ENCODE peak calls at places on chromosome 2, in nine cellular contexts. One of them, this sample, is unnamed.

GRCh38 chr2:105812180-105813044 is 67.7 kb downstream of the NCK2 start:
- DNase-seq in sigmoid colon: no peak
- DNase-seq in neural progenitor cell: peak; percentile 43
- DNase-seq in heart right ventricle: peak; percentile 40
- DNase-seq in AG09309: no peak
- DNase-seq in AG04449: no peak
- DNase-seq in transverse colon: no peak
- DNase-seq in fibroblast of pulmonary artery: peak; percentile 44
- DNase-seq in fibroblast of the aortic adventitia: peak; percentile 93
- DNase-seq in this sample: no peak

GRCh38 chr2:126720647-126721046 is 64.7 kb downstream of the GYPC start:
- DNase-seq in fibroblast of pulmonary artery: no peak
- DNase-seq in heart right ventricle: no peak
- DNase-seq in AG09309: no peak
- DNase-seq in sigmoid colon: no peak
- DNase-seq in fibroblast of the aortic adventitia: no peak
- DNase-seq in neural progenitor cell: no peak
- DNase-seq in transverse colon: no peak
- DNase-seq in AG04449: no peak
- DNase-seq in this sample: no peak

GRCh38 chr2:95299961-95300360 is 2.8 kb downstream of the KCNIP3 start:
- DNase-seq in transverse colon: no peak
- DNase-seq in AG09309: no peak
- DNase-seq in fibroblast of pulmonary artery: no peak
- DNase-seq in sigmoid colon: no peak
- DNase-seq in fibroblast of the aortic adventitia: no peak
- DNase-seq in neural progenitor cell: no peak
- DNase-seq in AG04449: no peak
- DNase-seq in heart right ventricle: no peak
- DNase-seq in this sample: no peak

GRCh38 chr2:14991723-14992122 is 359.2 kb downstream of the LRATD1 start:
- DNase-seq in AG09309: no peak
- DNase-seq in heart right ventricle: no peak
- DNase-seq in AG04449: no peak
- DNase-seq in transverse colon: no peak
- DNase-seq in sigmoid colon: no peak
- DNase-seq in fibroblast of the aortic adventitia: no peak
- DNase-seq in fibroblast of pulmonary artery: no peak
- DNase-seq in neural progenitor cell: no peak
- DNase-seq in this sample: no peak

GRCh38 chr2:38122344-38122743 is 46.4 kb upstream of the CYP1B1 start:
- DNase-seq in AG09309: no peak
- DNase-seq in neural progenitor cell: no peak
- DNase-seq in sigmoid colon: no peak
- DNase-seq in fibroblast of pulmonary artery: no peak
- DNase-seq in transverse colon: no peak
- DNase-seq in AG04449: no peak
- DNase-seq in fibroblast of the aortic adventitia: peak; percentile 80
- DNase-seq in heart right ventricle: peak; percentile 30
- DNase-seq in this sample: no peak

GRCh38 chr2:8358179-8358578 is 323.7 kb upstream of the ID2 start:
- DNase-seq in fibroblast of the aortic adventitia: no peak
- DNase-seq in AG04449: no peak
- DNase-seq in sigmoid colon: no peak
- DNase-seq in fibroblast of pulmonary artery: no peak
- DNase-seq in AG09309: no peak
- DNase-seq in transverse colon: no peak
- DNase-seq in neural progenitor cell: no peak
- DNase-seq in heart right ventricle: no peak
- DNase-seq in this sample: no peak

GRCh38 chr2:241788572-241788971 is 11.9 kb downstream of the GAL3ST2 start:
- DNase-seq in neural progenitor cell: no peak
- DNase-seq in AG04449: no peak
- DNase-seq in fibroblast of pulmonary artery: no peak
- DNase-seq in sigmoid colon: no peak
- DNase-seq in fibroblast of the aortic adventitia: no peak
- DNase-seq in AG09309: no peak
- DNase-seq in transverse colon: peak; percentile 11
- DNase-seq in heart right ventricle: no peak
- DNase-seq in this sample: peak; percentile 79

GRCh38 chr2:56130463-56131070 is 53.2 kb upstream of the CCDC85A start:
- DNase-seq in fibroblast of pulmonary artery: peak; percentile 78
- DNase-seq in sigmoid colon: no peak
- DNase-seq in AG04449: peak; percentile 3
- DNase-seq in transverse colon: no peak
- DNase-seq in AG09309: no peak
- DNase-seq in neural progenitor cell: peak; percentile 58
- DNase-seq in fibroblast of the aortic adventitia: peak; percentile 70
- DNase-seq in heart right ventricle: no peak
- DNase-seq in this sample: no peak

GRCh38 chr2:215830313-215830712 is 183.0 kb downstream of the MREG start:
- DNase-seq in neural progenitor cell: no peak
- DNase-seq in transverse colon: peak; percentile 30
- DNase-seq in heart right ventricle: no peak
- DNase-seq in fibroblast of pulmonary artery: peak; percentile 93
- DNase-seq in fibroblast of the aortic adventitia: peak; percentile 95
- DNase-seq in AG04449: no peak
- DNase-seq in AG09309: no peak
- DNase-seq in sigmoid colon: peak; percentile 64
- DNase-seq in this sample: no peak

GRCh38 chr2:152686308-152686707 is 31.0 kb downstream of the PRPF40A start:
- DNase-seq in fibroblast of pulmonary artery: no peak
- DNase-seq in AG09309: no peak
- DNase-seq in transverse colon: no peak
- DNase-seq in heart right ventricle: no peak
- DNase-seq in fibroblast of the aortic adventitia: peak; percentile 7
- DNase-seq in AG04449: no peak
- DNase-seq in sigmoid colon: no peak
- DNase-seq in neural progenitor cell: no peak
- DNase-seq in this sample: no peak

GRCh38 chr2:78861546-78861945 is 164.0 kb upstream of the REG3G start:
- DNase-seq in fibroblast of pulmonary artery: peak; percentile 11
- DNase-seq in heart right ventricle: no peak
- DNase-seq in sigmoid colon: no peak
- DNase-seq in neural progenitor cell: peak; percentile 42
- DNase-seq in fibroblast of the aortic adventitia: no peak
- DNase-seq in transverse colon: no peak
- DNase-seq in AG09309: no peak
- DNase-seq in AG04449: no peak
- DNase-seq in this sample: no peak

GRCh38 chr2:239566162-239566994 is 165.6 kb upstream of the HDAC4 start:
- DNase-seq in transverse colon: no peak
- DNase-seq in AG04449: no peak
- DNase-seq in fibroblast of pulmonary artery: no peak
- DNase-seq in fibroblast of the aortic adventitia: no peak
- DNase-seq in heart right ventricle: no peak
- DNase-seq in sigmoid colon: peak; percentile 57
- DNase-seq in AG09309: no peak
- DNase-seq in neural progenitor cell: no peak
- DNase-seq in this sample: no peak

GRCh38 chr2:97931118-97931850 is 64.5 kb downstream of the TMEM131 start:
- DNase-seq in fibroblast of pulmonary artery: no peak
- DNase-seq in transverse colon: no peak
- DNase-seq in heart right ventricle: no peak
- DNase-seq in sigmoid colon: no peak
- DNase-seq in AG04449: no peak
- DNase-seq in AG09309: no peak
- DNase-seq in neural progenitor cell: no peak
- DNase-seq in fibroblast of the aortic adventitia: no peak
- DNase-seq in this sample: no peak

GRCh38 chr2:12675352-12675795 is 41.4 kb upstream of the TRIB2 start:
- DNase-seq in fibroblast of pulmonary artery: peak; percentile 73
- DNase-seq in sigmoid colon: no peak
- DNase-seq in AG09309: peak; percentile 8
- DNase-seq in AG04449: no peak
- DNase-seq in fibroblast of the aortic adventitia: peak; percentile 63
- DNase-seq in heart right ventricle: no peak
- DNase-seq in transverse colon: no peak
- DNase-seq in neural progenitor cell: no peak
- DNase-seq in this sample: no peak

GRCh38 chr2:175621847-175622246 is 380.2 kb downstream of the LNPK start:
- DNase-seq in sigmoid colon: no peak
- DNase-seq in heart right ventricle: no peak
- DNase-seq in neural progenitor cell: no peak
- DNase-seq in AG09309: no peak
- DNase-seq in transverse colon: no peak
- DNase-seq in fibroblast of the aortic adventitia: no peak
- DNase-seq in AG04449: no peak
- DNase-seq in fibroblast of pulmonary artery: no peak
- DNase-seq in this sample: no peak

GRCh38 chr2:164542584-164543021 is 78.7 kb downstream of the GRB14 start:
- DNase-seq in fibroblast of the aortic adventitia: peak; percentile 86
- DNase-seq in transverse colon: no peak
- DNase-seq in heart right ventricle: no peak
- DNase-seq in sigmoid colon: no peak
- DNase-seq in AG04449: peak; percentile 49
- DNase-seq in AG09309: peak; percentile 27
- DNase-seq in fibroblast of pulmonary artery: peak; percentile 62
- DNase-seq in neural progenitor cell: no peak
- DNase-seq in this sample: no peak

GRCh38 chr2:109216332-109216731 is 87.3 kb downstream of the SH3RF3 start:
- DNase-seq in fibroblast of the aortic adventitia: no peak
- DNase-seq in neural progenitor cell: no peak
- DNase-seq in fibroblast of pulmonary artery: no peak
- DNase-seq in sigmoid colon: no peak
- DNase-seq in AG09309: no peak
- DNase-seq in transverse colon: peak; percentile 26
- DNase-seq in heart right ventricle: no peak
- DNase-seq in AG04449: no peak
- DNase-seq in this sample: no peak

DNA sequence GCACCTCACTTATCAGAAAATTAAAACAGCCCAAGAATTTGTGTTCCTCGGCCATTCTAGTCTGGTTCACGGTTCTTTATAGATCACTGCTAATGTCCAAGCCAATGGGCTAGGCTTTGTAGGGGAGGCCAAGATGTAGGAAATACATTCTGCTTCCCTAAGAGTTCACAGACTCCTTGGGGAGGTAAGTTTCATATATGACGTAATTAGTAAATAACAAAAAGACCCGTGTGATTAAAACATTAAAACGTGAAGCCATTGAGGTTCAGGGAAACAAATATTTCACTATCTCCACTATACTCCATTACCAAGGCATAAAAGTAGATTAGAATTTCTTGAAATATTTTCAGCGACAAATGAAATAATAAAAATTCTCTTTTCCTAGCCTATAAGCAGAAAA is 272.5 kb upstream of the KLHL29 start:
- DNase-seq in neural progenitor cell: no peak
- DNase-seq in fibroblast of pulmonary artery: no peak
- DNase-seq in AG09309: no peak
- DNase-seq in AG04449: no peak
- DNase-seq in fibroblast of the aortic adventitia: no peak
- DNase-seq in heart right ventricle: no peak
- DNase-seq in sigmoid colon: no peak
- DNase-seq in transverse colon: no peak
- DNase-seq in this sample: no peak
- H3K4me3 ChIP-seq in neural progenitor cell: no peak overlapping the region
- H3K4me3 ChIP-seq in fibroblast of pulmonary artery: no peak overlapping the region
- H3K4me3 ChIP-seq in AG09309: no peak overlapping the region
- H3K4me3 ChIP-seq in AG04449: no peak overlapping the region
- H3K4me3 ChIP-seq in fibroblast of the aortic adventitia: no peak overlapping the region
- H3K4me3 ChIP-seq in heart right ventricle: no peak overlapping the region
- H3K4me3 ChIP-seq in sigmoid colon: no peak overlapping the region
- H3K4me3 ChIP-seq in transverse colon: no peak overlapping the region
- H3K4me3 ChIP-seq in this sample: no peak overlapping the region

DNA sequence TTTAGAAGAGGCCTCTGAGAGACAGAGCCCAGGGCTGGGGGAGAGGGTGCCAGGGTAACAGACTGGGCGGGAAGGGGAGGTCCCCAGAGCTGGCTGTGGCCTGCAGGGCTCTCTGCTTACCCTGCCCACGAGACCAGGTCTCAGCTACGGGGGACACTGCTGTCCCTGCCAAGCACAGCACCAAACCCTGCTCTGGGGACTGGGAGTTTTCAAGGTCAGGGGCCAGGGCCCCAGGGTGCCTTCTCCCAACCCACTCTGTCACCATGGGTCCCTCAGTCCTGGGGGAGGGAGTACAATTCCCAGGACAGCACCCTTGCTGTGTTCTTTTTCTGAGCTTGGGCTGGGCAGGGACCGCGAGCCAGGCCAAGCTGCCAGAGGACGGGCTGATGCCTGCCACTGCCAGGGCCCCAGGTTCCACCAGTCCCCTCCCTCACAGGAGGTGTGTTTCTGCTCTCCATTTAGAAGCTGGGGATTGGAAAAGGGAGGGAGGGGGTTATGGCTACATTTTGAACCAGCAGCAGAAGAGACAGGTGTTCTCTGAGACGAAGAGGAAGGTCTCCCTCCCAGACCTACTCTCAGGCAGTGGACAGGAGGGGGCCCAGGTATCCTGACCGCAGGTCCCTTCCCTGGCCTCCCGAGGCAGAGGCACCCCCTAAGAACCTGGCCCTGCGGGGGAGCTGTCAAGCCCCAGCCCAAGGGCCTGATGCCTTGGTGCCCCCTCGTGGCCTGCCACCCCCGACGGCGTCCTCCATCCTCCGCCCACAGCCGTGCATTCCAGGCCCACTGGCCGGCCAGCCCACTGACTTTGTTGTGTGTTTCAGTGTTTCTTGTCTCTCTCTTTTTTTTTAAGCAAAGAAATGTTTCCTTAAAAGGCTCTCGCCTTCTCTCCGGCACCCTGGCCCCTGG is 80.4 kb downstream of the TNS1 start:
- DNase-seq in transverse colon: no peak
- DNase-seq in sigmoid colon: peak; percentile 92
- DNase-seq in neural progenitor cell: peak; percentile 45
- DNase-seq in heart right ventricle: no peak
- DNase-seq in AG04449: no peak
- DNase-seq in fibroblast of the aortic adventitia: no peak
- DNase-seq in fibroblast of pulmonary artery: peak; percentile 34
- DNase-seq in AG09309: no peak
- DNase-seq in this sample: no peak
- TF ChIP-seq CTCF in transverse colon: no peak
- TF ChIP-seq CTCF in sigmoid colon: no peak
- TF ChIP-seq CTCF in neural progenitor cell: peak; percentile 24
- TF ChIP-seq CTCF in heart right ventricle: peak; percentile 13
- TF ChIP-seq CTCF in AG04449: peak; percentile 45
- TF ChIP-seq CTCF in fibroblast of the aortic adventitia: no peak
- TF ChIP-seq CTCF in fibroblast of pulmonary artery: peak; percentile 11
- TF ChIP-seq CTCF in AG09309: peak; percentile 24
- TF ChIP-seq CTCF in this sample: no peak

GRCh38 chr2:72863046-72863445 is 24.2 kb upstream of the SPR start:
- DNase-seq in sigmoid colon: no peak
- DNase-seq in transverse colon: no peak
- DNase-seq in fibroblast of pulmonary artery: no peak
- DNase-seq in fibroblast of the aortic adventitia: peak; percentile 7
- DNase-seq in neural progenitor cell: peak; percentile 16
- DNase-seq in heart right ventricle: no peak
- DNase-seq in AG09309: no peak
- DNase-seq in AG04449: no peak
- DNase-seq in this sample: no peak
- H3K4me3 ChIP-seq in sigmoid colon: no peak overlapping the region
- H3K4me3 ChIP-seq in transverse colon: no peak overlapping the region
- H3K4me3 ChIP-seq in fibroblast of pulmonary artery: no peak overlapping the region
- H3K4me3 ChIP-seq in fibroblast of the aortic adventitia: peak overlapping the region; percentile 46
- H3K4me3 ChIP-seq in neural progenitor cell: peak overlapping the region; percentile 46
- H3K4me3 ChIP-seq in heart right ventricle: no peak overlapping the region
- H3K4me3 ChIP-seq in AG09309: no peak overlapping the region
- H3K4me3 ChIP-seq in AG04449: no peak overlapping the region
- H3K4me3 ChIP-seq in this sample: no peak overlapping the region

DNA sequence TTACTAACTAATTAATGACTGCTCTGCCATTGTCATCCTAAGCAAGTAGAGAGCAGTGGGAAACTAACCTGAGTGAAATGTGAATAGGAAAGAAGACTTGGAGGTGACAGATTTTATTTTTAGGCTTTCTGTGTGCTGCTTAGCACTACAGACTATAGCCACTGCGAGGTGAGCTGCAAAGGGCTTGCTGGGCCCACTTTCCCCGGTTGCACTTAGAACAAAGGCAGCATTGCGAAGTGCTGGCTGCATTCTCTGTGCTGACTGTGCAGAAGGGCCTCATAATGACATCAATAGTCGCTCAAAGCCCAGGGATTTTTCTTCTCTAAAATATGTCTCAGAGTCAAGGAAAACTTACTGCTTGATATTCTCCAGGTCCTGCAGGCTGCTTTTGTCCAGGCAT is 592.1 kb downstream of the TDRD15 start:
- DNase-seq in fibroblast of pulmonary artery: no peak
- DNase-seq in neural progenitor cell: peak; percentile 71
- DNase-seq in heart right ventricle: peak; percentile 17
- DNase-seq in transverse colon: no peak
- DNase-seq in fibroblast of the aortic adventitia: no peak
- DNase-seq in AG04449: no peak
- DNase-seq in AG09309: no peak
- DNase-seq in sigmoid colon: no peak
- DNase-seq in this sample: no peak
- TF ChIP-seq CTCF in fibroblast of pulmonary artery: no peak
- TF ChIP-seq CTCF in neural progenitor cell: no peak
- TF ChIP-seq CTCF in heart right ventricle: no peak
- TF ChIP-seq CTCF in transverse colon: no peak
- TF ChIP-seq CTCF in fibroblast of the aortic adventitia: no peak
- TF ChIP-seq CTCF in AG04449: no peak
- TF ChIP-seq CTCF in AG09309: no peak
- TF ChIP-seq CTCF in sigmoid colon: no peak
- TF ChIP-seq CTCF in this sample: no peak